ENCODE peak calls at places on chromosomes 12 and 14, in seven cellular contexts. K is small intestine, D is Peyer's patch, Y is PC-9, Q is cardiac muscle cell, X is heart right ventricle, O is heart left ventricle. T is an unnamed sample. For H3K27me3 and H3K4me1, the result is how much of the 10 kb centered on the place peaks cover.

GRCh38 chr14:59787045-59787674 is 83.4 kb downstream of the RTN1 start:
- DNase-seq in K (no peak), D (no peak), Y (no peak), Q (no peak), X (no peak), O (no peak), T (no peak)

GRCh38 chr14:69299286-69300035 is 39.5 kb downstream of the GALNT16 start:
- DNase-seq in K (no peak), D (no peak), Y (peak), Q (no peak), X (no peak), O (no peak), T (no peak)

GRCh38 chr12:92739099-92739498 is 36.3 kb downstream of the PLEKHG7 start:
- DNase-seq in K (no peak), D (no peak), Y (no peak), Q (peak), X (no peak), O (no peak), T (no peak)

GRCh38 chr12:117847371-117847770 is 121.4 kb downstream of the KSR2 start:
- DNase-seq in K (no peak), D (no peak), Y (no peak), Q (no peak), X (no peak), O (no peak), T (no peak)

GRCh38 chr12:31682136-31682962 is 22.9 kb downstream of the ETFBKMT start:
- DNase-seq in K (peak), D (peak), Y (peak), Q (peak), X (peak), O (peak), T (peak)

GRCh38 chr12:89157413-89157812 is 194.9 kb downstream of the DUSP6 start:
- DNase-seq in K (peak), D (peak), Y (no peak), Q (no peak), X (no peak), O (no peak), T (no peak)

GRCh38 chr12:44031472-44032185 is 195.7 kb downstream of the TMEM117 start:
- DNase-seq in K (no peak), D (no peak), Y (no peak), Q (no peak), X (no peak), O (no peak), T (no peak)

GRCh38 chr14:99982449-99983250 is 82.6 kb upstream of the EVL start:
- DNase-seq in K (peak), D (peak), Y (no peak), Q (peak), X (no peak), O (no peak), T (no peak)

GRCh38 chr12:58608711-58609110 is 311.6 kb downstream of the LRIG3 start:
- DNase-seq in K (no peak), D (no peak), Y (no peak), Q (peak), X (no peak), O (no peak), T (no peak)

GRCh38 chr12:112303004-112303403 is 79.2 kb downstream of the HECTD4 start:
- DNase-seq in K (no peak), D (no peak), Y (peak), Q (peak), X (no peak), O (no peak), T (no peak)

GRCh38 chr14:71472961-71473340 is 459.3 kb upstream of the RGS6 start:
- DNase-seq in K (no peak), D (no peak), Y (no peak), Q (no peak), X (no peak), O (no peak), T (no peak)

GRCh38 chr12:106226884-106227640 is 20.8 kb downstream of the CKAP4 start:
- DNase-seq in K (peak), D (no peak), Y (peak), Q (peak), X (no peak), O (no peak), T (no peak)

GRCh38 chr12:22037952-22038351 is 8.1 kb upstream of the CMAS start:
- DNase-seq in K (no peak), D (no peak), Y (peak), Q (no peak), X (no peak), O (no peak), T (no peak)

GRCh38 chr12:47397664-47398281 is 308.1 kb downstream of the RPAP3 start:
- DNase-seq in K (peak), D (peak), Y (peak), Q (peak), X (no peak), O (no peak), T (no peak)

GRCh38 chr12:129886541-129886940 is 17.3 kb downstream of the TMEM132D start:
- DNase-seq in K (no peak), D (no peak), Y (no peak), Q (no peak), X (no peak), O (no peak), T (no peak)

GRCh38 chr12:121776190-121777098 is 17.0 kb downstream of the RHOF start:
- DNase-seq in K (peak), D (peak), Y (peak), Q (peak), X (peak), O (peak), T (peak)

GRCh38 chr14:71650187-71650586 is 282.0 kb upstream of the RGS6 start:
- DNase-seq in K (no peak), D (no peak), Y (no peak), Q (no peak), X (no peak), O (no peak), T (no peak)

GRCh38 chr12:53065470-53065869 is 13.7 kb downstream of the SPRYD3 start:
- DNase-seq in K (no peak), D (no peak), Y (no peak), Q (no peak), X (no peak), O (peak), T (no peak)

GRCh38 chr12:8057839-8058238 is 8.3 kb downstream of the C3AR1 start:
- DNase-seq in K (no peak), D (no peak), Y (peak), Q (peak), X (no peak), O (no peak), T (no peak)

GRCh38 chr12:124188561-124189405 is 106.1 kb upstream of the RFLNA start:
- DNase-seq in K (peak), D (no peak), Y (peak), Q (no peak), X (no peak), O (no peak), T (no peak)

GRCh38 chr12:56520025-56520810 is 1.4 kb upstream of the RBMS2 start:
- DNase-seq in K (no peak), D (no peak), Y (peak), Q (peak), X (no peak), O (peak), T (no peak)

GRCh38 chr14:73720636-73721035 is 6.5 kb upstream of the PNMA1 start:
- DNase-seq in K (no peak), D (no peak), Y (no peak), Q (no peak), X (no peak), O (no peak), T (no peak)

GRCh38 chr12:54650409-54650808 is 2.2 kb upstream of the DCD start:
- DNase-seq in K (no peak), D (no peak), Y (no peak), Q (no peak), X (no peak), O (no peak), T (no peak)

GRCh38 chr12:50984899-50985298 is 32.6 kb downstream of the HIGD1C start:
- DNase-seq in K (no peak), D (no peak), Y (no peak), Q (peak), X (no peak), O (no peak), T (no peak)

GRCh38 chr12:47828967-47829482 is 9.3 kb upstream of the HDAC7 start:
- DNase-seq in K (peak), D (peak), Y (peak), Q (peak), X (peak), O (peak), T (peak)

GRCh38 chr12:59396519-59396918 is 199.3 kb upstream of the SLC16A7 start:
- DNase-seq in K (peak), D (no peak), Y (no peak), Q (no peak), X (no peak), O (no peak), T (no peak)

GRCh38 chr12:22101749-22102243 is 55.8 kb downstream of the CMAS start:
- DNase-seq in K (no peak), D (no peak), Y (no peak), Q (peak), X (no peak), O (peak), T (no peak)

GRCh38 chr12:52633383-52633782 is 15.0 kb upstream of the KRT73 start:
- DNase-seq in K (no peak), D (no peak), Y (no peak), Q (no peak), X (no peak), O (no peak), T (no peak)

GRCh38 chr14:98954347-98955000 is 317.5 kb downstream of the BCL11B start:
- DNase-seq in K (no peak), D (no peak), Y (no peak), Q (no peak), X (no peak), O (no peak), T (no peak)

GRCh38 chr14:63614964-63615363 is 26.7 kb downstream of the WDR89 start:
- DNase-seq in K (no peak), D (no peak), Y (no peak), Q (peak), X (no peak), O (no peak), T (no peak)

GRCh38 chr12:69329669-69330428 is 18.3 kb upstream of the LYZ start:
- DNase-seq in K (peak), D (peak), Y (no peak), Q (no peak), X (no peak), O (no peak), T (no peak)

GRCh38 chr12:41899577-41899976 is 245.1 kb downstream of the GXYLT1 start:
- DNase-seq in K (no peak), D (no peak), Y (no peak), Q (no peak), X (no peak), O (no peak), T (no peak)

GRCh38 chr12:57550628-57551549 is 1.0 kb downstream of the KIF5A start:
- DNase-seq in K (no peak), D (no peak), Y (no peak), Q (no peak), X (no peak), O (no peak), T (no peak)

GRCh38 chr14:20583908-20584307 is 3.9 kb downstream of the RNASE11 start:
- DNase-seq in K (no peak), D (no peak), Y (no peak), Q (no peak), X (no peak), O (no peak), T (no peak)

GRCh38 chr12:52147367-52147972 is 44.3 kb downstream of the KRT80 start:
- DNase-seq in K (peak), D (peak), Y (peak), Q (peak), X (peak), O (peak), T (peak)

GRCh38 chr12:124695861-124696260 is 128.4 kb upstream of the NCOR2 start:
- DNase-seq in K (no peak), D (no peak), Y (no peak), Q (no peak), X (no peak), O (peak), T (no peak)

GRCh38 chr14:72745991-72746980 is 147.6 kb downstream of the DPF3 start:
- DNase-seq in K (no peak), D (no peak), Y (no peak), Q (peak), X (no peak), O (no peak), T (no peak)

GRCh38 chr14:24196071-24197061 is 1.1 kb upstream of the TM9SF1 start:
- DNase-seq in K (peak), D (no peak), Y (no peak), Q (peak), X (no peak), O (no peak), T (no peak)

GRCh38 chr12:5796171-5797091 is 148.6 kb downstream of the ANO2 start:
- DNase-seq in K (peak), D (peak), Y (no peak), Q (peak), X (peak), O (peak), T (peak)

GRCh38 chr14:95784137-95784536 is 70.2 kb upstream of the TCL1A start:
- DNase-seq in K (no peak), D (no peak), Y (no peak), Q (peak), X (no peak), O (no peak), T (no peak)

DNA sequence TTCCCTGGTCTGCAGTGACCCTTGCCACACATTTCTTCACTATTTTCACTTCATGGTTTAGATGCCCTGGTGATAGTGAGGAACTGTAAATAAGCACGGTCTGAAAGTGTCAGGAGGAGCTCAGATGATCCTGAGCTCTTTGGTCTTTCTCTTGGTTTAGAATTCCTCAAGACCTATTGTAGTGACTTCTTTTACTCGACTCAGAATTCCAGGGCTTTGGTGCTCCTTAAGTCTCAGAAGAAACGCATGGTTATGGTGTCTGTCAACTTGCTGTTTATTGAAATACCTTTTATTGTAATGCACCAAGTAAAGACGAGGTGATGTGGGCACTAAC is 84.1 kb downstream of the SAMD4A start:
- DNase-seq in K (no peak), D (no peak), Y (peak), Q (no peak), X (no peak), O (no peak), T (no peak)
- H3K27ac ChIP-seq in K (no peak), D (peak), Y (peak), Q (peak), X (peak), O (peak), T (peak)

DNA sequence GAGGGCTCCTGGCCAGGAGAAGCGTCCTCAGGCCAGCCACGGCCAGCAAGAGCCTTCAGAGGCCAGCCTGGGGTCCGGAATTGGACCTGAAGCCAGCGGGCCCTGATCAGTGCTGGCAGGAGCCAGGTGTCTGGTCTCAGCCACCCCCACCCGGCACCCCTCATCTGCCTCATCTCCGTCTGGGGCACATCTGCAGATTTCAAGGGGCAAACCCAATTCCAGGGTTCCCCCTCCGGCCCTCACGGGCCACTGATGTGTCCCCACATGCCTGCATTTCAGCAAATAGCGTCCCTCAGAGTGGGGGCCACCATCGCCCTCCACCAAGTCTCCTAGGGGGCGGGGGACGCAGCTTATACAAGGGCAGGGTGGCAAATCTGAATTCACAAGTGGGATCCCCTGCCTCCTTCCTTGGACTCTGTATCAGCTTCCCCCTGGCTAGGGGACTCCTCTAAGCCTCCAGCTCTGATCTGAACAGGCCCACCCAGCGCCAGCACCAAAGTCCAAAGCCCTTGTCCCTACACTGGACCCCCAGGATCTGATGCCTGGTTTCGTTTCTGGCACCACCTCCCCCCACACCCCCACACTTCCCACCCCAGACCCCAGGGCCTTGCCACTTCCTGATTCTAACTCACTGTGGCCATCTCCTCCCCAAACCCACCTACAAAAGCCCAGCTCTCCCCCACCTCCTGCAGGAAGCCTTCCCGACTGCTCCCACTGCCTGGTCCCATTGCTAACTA is 10.1 kb downstream of the TMEM179 start:
- DNase-seq in K (no peak), D (no peak), Y (no peak), Q (no peak), X (no peak), O (peak), T (peak)
- H3K27me3 ChIP-seq in K (under half), D (under half), Y (half or more), Q (under half), X (under half), O (under half), T (under half)

GRCh38 chr12:130981947-130982346 is 28.2 kb downstream of the ADGRD1 start:
- DNase-seq in K (no peak), D (no peak), Y (no peak), Q (no peak), X (no peak), O (no peak), T (no peak)
- H3K4me1 ChIP-seq in K (under half), D (under half), Y (under half), Q (under half), X (under half), O (under half), T (under half)

DNA sequence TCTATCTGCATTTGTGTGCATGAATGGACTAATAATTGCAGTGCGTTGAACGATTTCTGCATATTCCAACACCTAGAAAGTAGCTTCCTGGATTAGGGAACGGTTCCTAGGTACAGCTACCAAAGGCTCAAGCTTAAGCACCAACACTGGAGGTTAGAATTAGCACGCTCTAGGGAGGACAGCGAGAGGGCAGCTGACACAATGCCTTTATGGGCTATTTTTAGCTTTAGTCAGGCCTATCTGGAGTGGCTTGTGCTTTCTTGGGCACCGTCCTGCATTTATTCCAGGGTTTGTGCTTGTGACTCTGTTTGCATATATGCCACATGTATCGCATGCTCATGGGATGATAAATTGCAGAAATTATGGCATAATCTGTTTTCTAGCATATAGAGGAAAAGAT is 13.7 kb downstream of the ETV6 start:
- DNase-seq in K (no peak), D (no peak), Y (no peak), Q (no peak), X (no peak), O (peak), T (no peak)
- H3K27ac ChIP-seq in K (no peak), D (no peak), Y (no peak), Q (peak), X (peak), O (peak), T (no peak)

GRCh38 chr14:101557811-101558738 is 3.2 kb upstream of the DIO3 start:
- DNase-seq in K (no peak), D (no peak), Y (no peak), Q (peak), X (no peak), O (peak), T (peak)
- H3K27me3 ChIP-seq in K (under half), D (under half), Y (under half), Q (half or more), X (under half), O (half or more), T (under half)

DNA sequence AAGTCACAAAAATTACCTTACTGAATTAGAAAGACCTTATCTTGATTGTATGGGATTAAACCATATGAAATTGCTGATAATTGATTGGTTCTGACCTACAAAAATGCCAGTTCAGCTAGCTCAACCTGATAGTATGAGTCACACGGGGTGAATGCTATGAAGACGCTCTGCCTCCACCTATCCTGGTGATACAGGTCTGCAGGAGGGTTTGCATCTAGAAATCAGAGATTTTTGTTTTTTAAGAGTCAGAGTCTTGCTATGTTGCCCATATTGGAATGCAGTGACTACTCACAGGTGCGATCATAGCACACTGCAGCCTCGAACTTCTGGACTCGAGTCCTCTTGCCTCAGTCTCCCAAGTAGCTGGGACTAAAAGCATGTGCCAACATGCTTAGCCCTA is 120.4 kb downstream of the HMGA2 start:
- DNase-seq in K (no peak), D (no peak), Y (peak), Q (no peak), X (no peak), O (no peak), T (no peak)
- H3K4me1 ChIP-seq in K (under half), D (under half), Y (under half), Q (under half), X (under half), O (under half), T (under half)

GRCh38 chr14:96905825-96906224 is 108.6 kb downstream of the VRK1 start:
- DNase-seq in K (no peak), D (no peak), Y (no peak), Q (peak), X (no peak), O (no peak), T (no peak)

GRCh38 chr14:96902004-96902403 is 104.8 kb downstream of the VRK1 start:
- DNase-seq in K (no peak), D (no peak), Y (no peak), Q (no peak), X (no peak), O (no peak), T (no peak)

GRCh38 chr14:96903444-96904023 is 106.4 kb downstream of the VRK1 start:
- DNase-seq in K (no peak), D (no peak), Y (no peak), Q (no peak), X (no peak), O (no peak), T (no peak)

GRCh38 chr14:96905065-96905464 is 107.9 kb downstream of the VRK1 start:
- DNase-seq in K (no peak), D (no peak), Y (no peak), Q (no peak), X (no peak), O (no peak), T (no peak)

GRCh38 chr14:96904201-96904600 is 107.0 kb downstream of the VRK1 start:
- DNase-seq in K (no peak), D (no peak), Y (peak), Q (no peak), X (no peak), O (no peak), T (no peak)
- H3K27ac ChIP-seq in K (no peak), D (no peak), Y (peak), Q (no peak), X (no peak), O (no peak), T (no peak)